ENCODE peak calls at places on chromosome 17, in four cellular contexts. K, N, E and M are unnamed samples.
A peak's percentile ranks its signal among the peaks of the same experiment; 100 is the strongest.

GRCh38 chr17:77423589-77424451 is 283.1 kb downstream of the SEC14L1 start:
- DNase-seq in K (no peak), N (no peak), E (no peak), M (no peak)

GRCh38 chr17:77875881-77876509 is 82.5 kb upstream of the TNRC6C start:
- DNase-seq in K (no peak), N (peak; percentile 93), E (no peak), M (peak; percentile 49)

GRCh38 chr17:36459601-36460000 is 26.9 kb upstream of the ZNHIT3 start:
- DNase-seq in K (no peak), N (no peak), E (no peak), M (no peak)

GRCh38 chr17:7858487-7858832 is 657 bp downstream of the CYB5D1 start:
- DNase-seq in K (no peak), N (peak; percentile 43), E (peak; percentile 52), M (peak; percentile 69)

GRCh38 chr17:72448019-72448418 is 327.2 kb downstream of the SOX9 start:
- DNase-seq in K (no peak), N (no peak), E (no peak), M (no peak)

GRCh38 chr17:81939881-81940385 is 2.8 kb upstream of the PYCR1 start:
- DNase-seq in K (no peak), N (no peak), E (no peak), M (no peak)

GRCh38 chr17:50147841-50148225 is 2.6 kb downstream of the PPP1R9B start:
- DNase-seq in K (no peak), N (no peak), E (peak; percentile 90), M (no peak)

GRCh38 chr17:49565948-49566491 is 9.7 kb upstream of the NXPH3 start:
- DNase-seq in K (no peak), N (no peak), E (no peak), M (no peak)

GRCh38 chr17:77581480-77581879 is 377.0 kb upstream of the TNRC6C start:
- DNase-seq in K (no peak), N (no peak), E (no peak), M (peak; percentile 45)

GRCh38 chr17:83037084-83037950 is 42.1 kb upstream of the METRNL start:
- DNase-seq in K (no peak), N (no peak), E (no peak), M (no peak)
- TF ChIP-seq ESRRA in K (no peak), N (no peak), E (no peak), M (no peak)

DNA sequence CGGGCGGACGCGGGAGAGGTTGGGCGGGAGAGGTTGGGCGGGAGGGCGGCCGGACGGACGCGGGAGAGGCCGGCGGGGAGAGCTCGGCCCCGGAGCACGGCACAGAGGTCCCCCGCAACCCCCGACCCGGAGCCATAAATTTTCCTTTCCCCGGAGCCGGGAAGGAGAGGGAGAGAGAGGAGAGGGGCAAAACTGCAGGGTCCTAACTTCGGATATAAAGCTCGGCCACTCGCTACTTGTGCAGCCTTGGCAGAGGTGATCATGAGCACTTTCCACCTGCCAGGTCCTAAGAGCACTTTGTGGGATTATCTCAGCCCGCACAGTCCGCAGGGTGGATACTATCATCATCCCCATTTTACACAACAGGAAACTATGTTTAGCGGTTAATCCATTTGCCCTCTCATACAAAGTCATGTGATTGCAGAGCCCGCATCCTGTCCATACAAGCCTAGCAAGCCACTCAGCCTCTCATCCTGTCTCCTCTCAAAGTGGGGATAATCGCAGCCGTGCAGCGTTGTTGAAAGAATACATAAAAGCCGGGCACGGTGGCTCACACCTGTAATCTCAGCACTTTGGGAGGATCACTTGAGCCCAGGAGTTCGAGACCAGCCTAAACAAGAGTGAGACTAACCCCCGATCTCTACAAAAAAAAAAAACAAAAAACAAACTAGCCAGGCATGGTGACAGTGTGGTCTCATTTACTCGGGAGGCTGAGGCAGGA is 780 bp upstream of the DCAKD start:
- DNase-seq in K (no peak), N (peak; percentile 49), E (peak; percentile 18), M (peak; percentile 38)
- TF ChIP-seq CHD2 in K (no peak), N (no peak), E (no peak), M (no peak)

DNA sequence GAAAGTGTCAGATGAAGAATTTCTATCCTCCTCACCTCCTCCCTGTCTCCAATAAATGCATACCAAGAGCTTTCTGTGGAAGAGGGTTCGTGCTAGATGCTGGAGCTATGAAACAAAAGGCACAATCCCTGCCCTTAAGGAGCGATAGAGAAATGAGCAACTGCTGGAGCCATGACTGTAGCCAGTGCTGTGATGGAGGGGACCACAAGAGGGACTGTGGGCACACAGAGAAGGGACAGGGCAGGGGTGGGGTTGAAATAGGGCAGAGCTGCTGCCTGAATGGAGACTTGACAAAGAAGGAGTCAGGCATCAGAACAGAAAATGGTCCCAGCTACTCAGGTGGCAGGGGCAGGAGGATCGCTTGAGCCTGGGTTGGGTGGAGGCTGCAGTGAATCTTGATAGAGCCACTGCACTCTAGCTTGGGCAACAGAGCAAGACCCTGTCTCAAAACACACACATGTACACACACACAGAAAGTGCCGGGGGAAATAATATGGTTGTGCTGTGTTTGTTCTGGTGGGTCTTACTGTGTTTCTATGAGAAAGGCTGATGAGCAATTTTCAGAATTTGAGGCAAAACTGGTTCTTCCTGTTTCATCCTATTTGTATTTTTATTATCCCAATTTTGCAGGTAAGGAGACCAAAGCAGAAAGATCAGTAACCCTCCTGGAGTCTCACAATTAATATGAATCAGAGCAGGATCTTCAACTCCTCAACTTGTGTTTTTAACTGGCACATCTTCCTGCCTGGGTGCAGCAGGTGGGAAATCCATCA is 16.5 kb downstream of the TMEM98 start:
- DNase-seq in K (no peak), N (no peak), E (no peak), M (no peak)
- TF ChIP-seq ESRRA in K (no peak), N (no peak), E (no peak), M (no peak)

GRCh38 chr17:226773-227580 is 45.5 kb upstream of the DOC2B start:
- DNase-seq in K (no peak), N (no peak), E (no peak), M (no peak)
- TF ChIP-seq CHD2 in K (no peak), N (no peak), E (no peak), M (no peak)

DNA sequence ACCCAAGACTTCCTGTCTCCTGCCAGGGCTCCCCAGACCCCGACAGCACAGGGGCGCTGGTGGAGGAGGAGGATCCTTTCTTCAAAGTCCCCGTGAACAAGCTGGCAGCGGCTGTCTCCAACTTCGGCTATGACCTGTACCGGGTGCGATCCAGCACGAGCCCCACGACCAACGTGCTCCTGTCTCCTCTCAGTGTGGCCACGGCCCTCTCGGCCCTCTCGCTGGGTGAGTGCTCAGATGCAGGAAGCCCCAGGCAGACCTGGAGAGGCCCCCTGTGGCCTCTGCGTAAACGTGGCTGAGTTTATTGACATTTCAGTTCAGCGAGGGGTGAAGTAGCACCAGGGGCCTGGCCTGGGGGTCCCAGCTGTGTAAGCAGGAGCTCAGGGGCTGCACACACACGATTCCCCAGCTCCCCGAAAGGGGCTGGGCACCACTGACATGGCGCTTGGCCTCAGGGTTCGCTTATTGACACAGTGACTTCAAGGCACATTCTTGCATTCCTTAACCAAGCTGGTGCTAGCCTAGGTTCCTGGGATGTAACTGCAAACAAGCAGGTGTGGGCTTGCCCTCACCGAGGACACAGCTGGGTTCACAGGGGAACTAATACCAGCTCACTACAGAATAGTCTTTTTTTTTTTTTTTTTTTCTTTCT is 8.1 kb downstream of the SERPINF1 start:
- DNase-seq in K (no peak), N (no peak), E (peak; percentile 95), M (peak; percentile 78)
- TF ChIP-seq ESRRA in K (no peak), N (no peak), E (no peak), M (no peak)

DNA sequence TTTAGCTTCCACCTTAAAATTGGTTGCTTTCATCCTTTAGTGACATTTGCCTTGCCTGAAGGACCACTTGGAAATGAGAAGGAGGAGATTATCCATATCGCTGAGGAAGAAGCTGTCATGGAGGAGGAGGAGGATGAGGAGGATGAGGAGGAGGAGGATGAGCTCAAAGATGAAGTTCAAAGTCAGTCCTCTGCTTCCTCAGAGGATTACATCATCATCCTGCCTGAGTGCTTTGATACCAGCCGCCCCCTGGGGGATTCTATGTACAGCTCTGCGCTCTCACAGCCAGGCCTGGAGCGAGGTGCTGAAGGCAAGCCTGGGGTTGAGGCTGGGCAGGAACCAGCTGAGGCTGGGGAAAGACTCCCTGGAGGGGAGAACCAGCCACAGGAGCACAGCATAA is 11.5 kb upstream of the TMEM106A start:
- DNase-seq in K (no peak), N (no peak), E (no peak), M (no peak)
- TF ChIP-seq CHD2 in K (no peak), N (no peak), E (no peak), M (no peak)